ENCODE peak calls at places on chromosomes 1 and 21, in nine cellular contexts. W is left ventricle myocardium inferior, P is ovary, N is heart left ventricle, Z is GM20000, U is transverse colon, C is GM06990, I is A549, Y is fibroblast of villous mesenchyme. O is an unnamed sample.

GRCh38 chr1:58739851-58740466 is 40.1 kb upstream of the MYSM1 start:
- DNase-seq in I (peak), C (no peak), N (no peak), W (no peak), P (no peak), U (no peak), Z (peak), Y (peak), O (peak)

GRCh38 chr1:235455806-235456205 is 48.4 kb downstream of the B3GALNT2 start:
- DNase-seq in Z (no peak), Y (no peak), I (no peak), U (no peak), P (no peak), N (no peak), W (no peak), C (no peak), O (no peak)

GRCh38 chr21:41583274-41583790 is 75.4 kb upstream of the TMPRSS2 start:
- DNase-seq in I (peak), N (no peak), W (no peak), Z (no peak), Y (no peak), P (no peak), U (no peak), C (no peak), O (peak)

GRCh38 chr21:16073571-16073970 is 343.8 kb downstream of the USP25 start:
- DNase-seq in P (no peak), I (no peak), W (no peak), Y (no peak), Z (no peak), C (no peak), N (no peak), U (no peak), O (no peak)

GRCh38 chr1:39105061-39105840 is 79.1 kb downstream of the NDUFS5 start:
- DNase-seq in N (peak), Z (peak), I (peak), P (peak), U (peak), Y (peak), W (peak), C (peak), O (peak)

GRCh38 chr21:45931397-45931969 is 50.1 kb upstream of the COL6A1 start:
- DNase-seq in N (peak), W (no peak), U (no peak), P (no peak), Y (no peak), I (no peak), Z (no peak), C (no peak), O (no peak)

GRCh38 chr1:67889940-67890567 is 56.8 kb upstream of the GNG12 start:
- DNase-seq in Z (no peak), N (no peak), U (no peak), C (no peak), Y (peak), P (no peak), I (peak), W (no peak), O (peak)

GRCh38 chr1:30445449-30445848 is 277.9 kb downstream of the MATN1 start:
- DNase-seq in P (no peak), Y (no peak), Z (no peak), U (no peak), I (no peak), W (no peak), C (no peak), N (no peak), O (no peak)

GRCh38 chr21:24280591-24280990 is 1326.7 kb downstream of the MRPL39 start:
- DNase-seq in W (no peak), C (no peak), N (no peak), Y (no peak), I (no peak), P (no peak), U (no peak), Z (no peak), O (no peak)

GRCh38 chr1:211126622-211127021 is 7.3 kb downstream of the KCNH1 start:
- DNase-seq in W (no peak), N (no peak), C (no peak), P (no peak), Y (peak), U (no peak), I (no peak), Z (no peak), O (no peak)

GRCh38 chr1:157168015-157168414 is 29.8 kb upstream of the ETV3 start:
- DNase-seq in N (no peak), P (no peak), Y (no peak), Z (no peak), U (no peak), I (no peak), W (no peak), C (no peak), O (no peak)

GRCh38 chr1:58964880-58965279 is 181.0 kb upstream of the JUN start:
- DNase-seq in U (no peak), I (no peak), P (no peak), C (no peak), Z (no peak), Y (peak), N (no peak), W (peak), O (no peak)

GRCh38 chr1:199463521-199464127 is 563.9 kb upstream of the NR5A2 start:
- DNase-seq in I (peak), Y (peak), P (no peak), C (peak), U (no peak), Z (peak), W (no peak), N (no peak), O (peak)

GRCh38 chr1:7281821-7282220 is 489.3 kb upstream of the VAMP3 start:
- DNase-seq in U (no peak), C (no peak), W (no peak), I (no peak), Z (no peak), P (no peak), Y (peak), N (no peak), O (no peak)

GRCh38 chr1:44853201-44853600 is 10.1 kb upstream of the PTCH2 start:
- DNase-seq in P (no peak), C (no peak), I (no peak), U (no peak), W (no peak), N (no peak), Y (no peak), Z (no peak), O (no peak)

GRCh38 chr1:156390409-156391144 is 21.6 kb downstream of the RHBG start:
- DNase-seq in U (no peak), N (no peak), I (no peak), C (no peak), P (no peak), Z (no peak), W (no peak), Y (no peak), O (no peak)

GRCh38 chr1:68174173-68175113 is 57.9 kb downstream of the WLS start:
- DNase-seq in P (peak), Z (no peak), U (peak), I (peak), W (no peak), C (no peak), Y (peak), N (peak), O (peak)

GRCh38 chr1:232575524-232576040 is 54.4 kb downstream of the SIPA1L2 start:
- DNase-seq in Z (no peak), I (no peak), N (no peak), Y (peak), U (no peak), W (no peak), P (no peak), C (no peak), O (no peak)

GRCh38 chr1:201795066-201795465 is 33.9 kb upstream of the IPO9 start:
- DNase-seq in C (no peak), U (no peak), N (no peak), W (no peak), I (peak), Z (no peak), Y (peak), P (no peak), O (no peak)

GRCh38 chr1:93979718-93980319 is 70.6 kb upstream of the GCLM start:
- DNase-seq in U (peak), W (peak), Y (peak), C (no peak), N (no peak), I (peak), Z (no peak), P (peak), O (no peak)

GRCh38 chr1:217027403-217028080 is 304.3 kb upstream of the ESRRG start:
- DNase-seq in W (no peak), Z (no peak), U (no peak), I (no peak), N (no peak), C (peak), Y (no peak), P (no peak), O (no peak)

GRCh38 chr1:28110555-28110954 is 22.1 kb upstream of the EYA3 start:
- DNase-seq in W (no peak), Z (no peak), Y (no peak), U (no peak), C (no peak), N (no peak), I (peak), P (no peak), O (no peak)

GRCh38 chr1:233613252-233614172 is at the start of gene KCNK1:
- DNase-seq in W (peak), Y (peak), P (peak), C (peak), Z (peak), N (peak), U (peak), I (peak), O (peak)

GRCh38 chr1:211472724-211473123 is 19.2 kb downstream of the RD3 start:
- DNase-seq in C (no peak), I (peak), U (no peak), P (no peak), Z (no peak), W (no peak), N (no peak), Y (no peak), O (peak)

GRCh38 chr1:114032271-114033218 is 53.3 kb downstream of the OLFML3 start:
- DNase-seq in U (no peak), W (no peak), P (no peak), C (no peak), Z (no peak), Y (peak), N (no peak), I (peak), O (no peak)

GRCh38 chr1:81682490-81682889 is 118.2 kb upstream of the ADGRL2 start:
- DNase-seq in Z (no peak), U (no peak), Y (no peak), I (no peak), N (no peak), C (no peak), W (no peak), P (no peak), O (peak)

GRCh38 chr1:109927908-109928307 is 17.3 kb downstream of the CSF1 start:
- DNase-seq in C (no peak), I (peak), Z (no peak), P (peak), W (peak), Y (peak), U (peak), N (peak), O (no peak)

GRCh38 chr1:93426183-93426582 is 21.7 kb upstream of the FNBP1L start:
- DNase-seq in Z (no peak), Y (no peak), N (no peak), C (no peak), W (no peak), U (no peak), I (no peak), P (no peak), O (no peak)

GRCh38 chr1:37676281-37677243 is 15.8 kb upstream of the CDCA8 start:
- DNase-seq in W (no peak), U (peak), C (peak), Z (peak), Y (peak), I (no peak), N (no peak), P (peak), O (no peak)

GRCh38 chr1:30242722-30243465 is 480.5 kb downstream of the MATN1 start:
- DNase-seq in P (no peak), N (no peak), U (no peak), I (peak), C (no peak), Y (no peak), W (no peak), Z (no peak), O (no peak)

GRCh38 chr21:32048353-32048752 is 175.5 kb downstream of the HUNK start:
- DNase-seq in N (no peak), P (no peak), W (no peak), C (no peak), I (no peak), U (no peak), Z (no peak), Y (no peak), O (no peak)

GRCh38 chr1:183956559-183957188 is 80.9 kb downstream of the COLGALT2 start:
- DNase-seq in I (peak), Z (peak), W (no peak), P (no peak), C (peak), U (peak), Y (peak), N (no peak), O (peak)

GRCh38 chr1:24277420-24278169 is 41.6 kb upstream of the GRHL3 start:
- DNase-seq in P (no peak), Y (no peak), C (peak), W (no peak), N (no peak), U (no peak), Z (peak), I (no peak), O (no peak)

GRCh38 chr1:117146570-117147340 is 25.2 kb upstream of the TRIM45 start:
- DNase-seq in Y (peak), W (no peak), Z (no peak), C (no peak), I (peak), P (no peak), U (no peak), N (no peak), O (peak)

GRCh38 chr1:66275601-66276023 is 258.3 kb upstream of the SGIP1 start:
- DNase-seq in Z (no peak), W (no peak), C (no peak), U (peak), N (peak), Y (no peak), I (no peak), P (no peak), O (no peak)

GRCh38 chr1:239977414-239977813 is 114.3 kb upstream of the FMN2 start:
- DNase-seq in C (no peak), P (no peak), Y (no peak), Z (no peak), N (no peak), W (no peak), I (no peak), U (no peak), O (no peak)

GRCh38 chr1:239979469-239979868 is 112.2 kb upstream of the FMN2 start:
- DNase-seq in P (no peak), I (no peak), Z (no peak), Y (no peak), U (no peak), N (no peak), C (no peak), W (no peak), O (no peak)

DNA sequence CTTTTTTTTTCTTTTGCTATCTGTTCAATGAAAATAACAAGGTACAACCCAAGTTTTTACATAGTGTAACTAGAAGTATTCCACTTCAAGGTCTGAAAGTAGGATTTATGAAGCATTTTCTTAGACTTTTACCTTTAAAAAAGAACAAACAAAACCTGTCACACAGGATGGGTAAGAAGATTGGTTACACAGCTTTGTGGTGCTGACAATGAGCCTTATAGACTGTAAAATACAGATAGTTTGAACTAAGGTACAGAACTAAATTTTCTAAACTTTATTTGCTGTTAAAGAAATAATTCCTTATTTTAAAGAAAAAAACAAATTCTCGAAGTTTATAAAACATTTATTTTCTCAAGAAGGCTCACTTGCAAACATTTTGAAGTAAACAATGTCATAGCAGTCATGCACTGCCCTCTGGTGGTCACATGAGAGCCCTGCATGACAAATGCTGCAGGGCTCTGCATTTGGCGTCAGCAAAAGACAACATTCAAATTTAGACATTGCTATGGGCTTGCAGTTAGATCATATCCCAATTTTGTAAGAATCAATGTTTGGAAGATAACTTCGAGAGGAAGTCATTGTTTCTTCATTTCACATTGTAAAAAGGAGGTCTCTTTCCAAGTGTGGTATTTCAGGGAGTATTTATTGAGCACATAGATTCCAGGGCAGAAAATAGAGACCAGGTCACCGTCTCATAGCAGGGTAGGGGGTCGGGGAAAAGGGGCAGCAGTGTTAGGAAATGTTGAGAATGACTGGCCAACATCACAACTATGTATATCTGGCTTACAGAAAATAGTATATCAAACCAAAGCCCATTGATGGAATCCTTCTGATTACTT is 115.3 kb upstream of the FMN2 start:
- DNase-seq in N (peak), C (no peak), Y (peak), I (peak), W (no peak), P (peak), Z (peak), U (peak), O (peak)
- TF ChIP-seq CTCF in N (peak), C (peak), Y (peak), I (peak), W (peak), P (peak), Z (peak), U (peak), O (peak)

DNA sequence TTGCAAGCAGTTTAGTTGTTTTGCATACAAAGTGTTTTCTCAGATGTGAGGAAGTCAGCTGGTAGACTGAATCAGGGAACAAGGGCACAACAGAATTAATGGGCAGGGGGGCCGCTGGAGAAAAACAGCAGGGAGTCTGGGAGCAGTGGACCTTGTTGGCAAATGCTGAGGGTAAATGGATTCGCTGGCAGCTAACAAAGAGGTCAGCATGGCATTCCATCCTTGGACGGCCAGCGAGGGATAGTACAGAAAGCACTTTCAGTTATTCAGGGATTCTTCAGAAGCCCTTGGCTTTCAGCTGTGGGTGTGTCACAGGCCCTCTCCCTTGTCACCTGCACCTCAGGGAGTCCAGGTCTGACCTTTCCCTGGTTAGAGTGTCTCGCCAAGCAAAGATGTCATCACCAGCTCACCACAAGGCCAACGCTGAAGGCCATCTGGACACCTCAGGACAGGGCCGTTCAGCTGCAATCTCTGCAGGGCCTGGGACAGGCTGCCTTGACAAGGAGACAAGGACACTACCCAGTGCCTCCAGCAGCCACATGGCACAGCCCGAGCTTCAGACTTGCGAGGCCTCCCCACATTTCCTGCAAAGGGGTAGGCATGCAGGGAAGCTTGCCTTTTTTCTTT is 90.4 kb downstream of the KCNN3 start:
- DNase-seq in W (no peak), C (no peak), I (no peak), Z (no peak), N (no peak), Y (no peak), P (no peak), U (no peak), O (no peak)
- TF ChIP-seq CTCF in W (no peak), C (no peak), I (no peak), Z (no peak), N (no peak), Y (no peak), P (no peak), U (no peak), O (no peak)

DNA sequence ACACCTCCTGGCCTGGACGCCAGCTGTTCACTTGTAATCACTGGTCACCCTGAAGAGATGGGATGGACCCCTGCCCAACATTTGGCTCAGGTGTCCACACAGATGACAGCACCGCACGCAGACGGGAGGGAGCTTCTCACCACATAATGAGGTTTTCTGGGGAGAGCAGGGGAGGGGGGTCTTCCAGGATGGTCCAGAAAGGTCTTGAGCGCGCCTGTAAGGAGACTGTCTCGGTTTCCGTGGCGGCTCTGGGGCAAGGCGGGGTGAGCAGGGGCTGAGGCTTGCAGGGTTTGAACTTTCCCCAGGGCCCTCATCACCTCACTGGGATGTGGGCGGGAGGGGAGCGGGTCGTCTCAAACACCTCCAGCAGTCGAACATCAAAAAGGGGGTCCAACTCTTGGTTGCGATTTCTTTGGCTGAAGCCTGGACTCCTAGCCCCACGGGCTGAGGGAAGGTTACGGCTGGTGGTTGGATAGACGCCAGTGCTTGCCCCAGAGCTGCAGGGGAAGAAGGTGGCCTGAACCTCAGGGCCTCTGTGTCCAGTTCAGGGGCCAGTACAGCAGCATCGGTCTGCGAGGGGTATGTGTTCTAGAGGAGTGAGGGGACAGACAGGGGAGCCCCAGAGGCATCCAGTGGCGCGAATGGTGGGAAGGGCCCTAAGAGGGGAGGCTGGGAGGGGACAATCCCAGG is 53.8 kb downstream of the PRKCZ start:
- DNase-seq in Y (no peak), P (no peak), N (no peak), I (no peak), Z (no peak), C (no peak), W (no peak), U (no peak), O (no peak)
- TF ChIP-seq CTCF in Y (no peak), P (no peak), N (no peak), I (no peak), Z (no peak), C (no peak), W (no peak), U (no peak), O (no peak)

GRCh38 chr1:99481391-99481996 is 164.4 kb upstream of the PALMD start:
- DNase-seq in Y (peak), N (peak), C (peak), Z (peak), W (no peak), U (peak), P (no peak), I (peak), O (peak)
- TF ChIP-seq CTCF in Y (peak), N (peak), C (peak), Z (peak), W (peak), U (peak), P (peak), I (peak), O (peak)

O was measured in Calu3.